ENCODE peak calls at places on chromosomes 2 and 18, in nine cellular contexts. One of them, this sample, is unnamed.

GRCh38 chr2:237431372-237431771 is 17.4 kb upstream of the COL6A3 start:
- DNase-seq in GM20000: no peak
- DNase-seq in left lobe of liver: no peak
- DNase-seq in AG08396: no peak
- DNase-seq in PC-9: no peak
- DNase-seq in amniotic stem cell: no peak
- DNase-seq in fibroblast of lung: peak
- DNase-seq in C1 segment of cervical spinal cord: no peak
- DNase-seq in left colon: no peak
- DNase-seq in this sample: no peak

GRCh38 chr18:13231151-13231550 is 12.6 kb downstream of the LDLRAD4 start:
- DNase-seq in amniotic stem cell: no peak
- DNase-seq in left colon: no peak
- DNase-seq in PC-9: no peak
- DNase-seq in C1 segment of cervical spinal cord: no peak
- DNase-seq in GM20000: no peak
- DNase-seq in left lobe of liver: no peak
- DNase-seq in AG08396: no peak
- DNase-seq in fibroblast of lung: no peak
- DNase-seq in this sample: no peak

GRCh38 chr2:70190086-70190412 is 770 bp downstream of the C2orf42 start:
- DNase-seq in GM20000: no peak
- DNase-seq in PC-9: no peak
- DNase-seq in left colon: peak
- DNase-seq in left lobe of liver: no peak
- DNase-seq in fibroblast of lung: no peak
- DNase-seq in C1 segment of cervical spinal cord: no peak
- DNase-seq in amniotic stem cell: no peak
- DNase-seq in AG08396: peak
- DNase-seq in this sample: no peak

GRCh38 chr18:78393463-78393862 is 586.2 kb upstream of the SALL3 start:
- DNase-seq in amniotic stem cell: no peak
- DNase-seq in PC-9: no peak
- DNase-seq in fibroblast of lung: no peak
- DNase-seq in GM20000: no peak
- DNase-seq in left lobe of liver: no peak
- DNase-seq in C1 segment of cervical spinal cord: no peak
- DNase-seq in AG08396: no peak
- DNase-seq in left colon: no peak
- DNase-seq in this sample: no peak

GRCh38 chr18:7616661-7617060 is 49.5 kb downstream of the PTPRM start:
- DNase-seq in PC-9: no peak
- DNase-seq in fibroblast of lung: no peak
- DNase-seq in AG08396: no peak
- DNase-seq in left colon: peak
- DNase-seq in left lobe of liver: peak
- DNase-seq in amniotic stem cell: no peak
- DNase-seq in C1 segment of cervical spinal cord: no peak
- DNase-seq in GM20000: no peak
- DNase-seq in this sample: no peak

GRCh38 chr18:42048150-42048549 is 93.1 kb downstream of the PIK3C3 start:
- DNase-seq in left colon: no peak
- DNase-seq in PC-9: peak
- DNase-seq in left lobe of liver: no peak
- DNase-seq in GM20000: no peak
- DNase-seq in fibroblast of lung: peak
- DNase-seq in AG08396: peak
- DNase-seq in C1 segment of cervical spinal cord: no peak
- DNase-seq in amniotic stem cell: peak
- DNase-seq in this sample: no peak

GRCh38 chr2:167944825-167945659 is 302.4 kb downstream of the STK39 start:
- DNase-seq in C1 segment of cervical spinal cord: no peak
- DNase-seq in amniotic stem cell: no peak
- DNase-seq in left colon: no peak
- DNase-seq in PC-9: no peak
- DNase-seq in AG08396: no peak
- DNase-seq in fibroblast of lung: no peak
- DNase-seq in GM20000: no peak
- DNase-seq in left lobe of liver: no peak
- DNase-seq in this sample: no peak

GRCh38 chr2:61016392-61017002 is 1.0 kb upstream of the PEX13 start:
- DNase-seq in AG08396: peak
- DNase-seq in GM20000: peak
- DNase-seq in amniotic stem cell: no peak
- DNase-seq in PC-9: peak
- DNase-seq in C1 segment of cervical spinal cord: no peak
- DNase-seq in fibroblast of lung: no peak
- DNase-seq in left lobe of liver: no peak
- DNase-seq in left colon: no peak
- DNase-seq in this sample: no peak

GRCh38 chr2:200376422-200377142 is 70.1 kb downstream of the SPATS2L start:
- DNase-seq in amniotic stem cell: no peak
- DNase-seq in AG08396: no peak
- DNase-seq in fibroblast of lung: no peak
- DNase-seq in left colon: peak
- DNase-seq in PC-9: peak
- DNase-seq in GM20000: no peak
- DNase-seq in C1 segment of cervical spinal cord: no peak
- DNase-seq in left lobe of liver: no peak
- DNase-seq in this sample: peak

GRCh38 chr2:50650398-50650810 is 381.5 kb downstream of the NRXN1 start:
- DNase-seq in left lobe of liver: no peak
- DNase-seq in C1 segment of cervical spinal cord: no peak
- DNase-seq in amniotic stem cell: no peak
- DNase-seq in left colon: no peak
- DNase-seq in PC-9: no peak
- DNase-seq in fibroblast of lung: no peak
- DNase-seq in AG08396: no peak
- DNase-seq in GM20000: no peak
- DNase-seq in this sample: no peak

GRCh38 chr2:218261424-218262273 is 834 bp downstream of the GPBAR1 start:
- DNase-seq in PC-9: no peak
- DNase-seq in amniotic stem cell: no peak
- DNase-seq in AG08396: no peak
- DNase-seq in C1 segment of cervical spinal cord: no peak
- DNase-seq in fibroblast of lung: no peak
- DNase-seq in left lobe of liver: no peak
- DNase-seq in left colon: no peak
- DNase-seq in GM20000: no peak
- DNase-seq in this sample: no peak

GRCh38 chr2:72917875-72918660 is 749 bp downstream of the EMX1 start:
- DNase-seq in AG08396: no peak
- DNase-seq in C1 segment of cervical spinal cord: no peak
- DNase-seq in PC-9: no peak
- DNase-seq in left colon: no peak
- DNase-seq in GM20000: peak
- DNase-seq in fibroblast of lung: no peak
- DNase-seq in left lobe of liver: no peak
- DNase-seq in amniotic stem cell: no peak
- DNase-seq in this sample: no peak

GRCh38 chr2:204794624-204795023 is 249.3 kb downstream of the PARD3B start:
- DNase-seq in PC-9: no peak
- DNase-seq in fibroblast of lung: peak
- DNase-seq in amniotic stem cell: no peak
- DNase-seq in AG08396: no peak
- DNase-seq in left lobe of liver: no peak
- DNase-seq in C1 segment of cervical spinal cord: no peak
- DNase-seq in left colon: no peak
- DNase-seq in GM20000: no peak
- DNase-seq in this sample: no peak

GRCh38 chr2:232438951-232439757 is 16.8 kb upstream of the ALPI start:
- DNase-seq in AG08396: no peak
- DNase-seq in GM20000: no peak
- DNase-seq in C1 segment of cervical spinal cord: no peak
- DNase-seq in amniotic stem cell: no peak
- DNase-seq in PC-9: no peak
- DNase-seq in left colon: no peak
- DNase-seq in left lobe of liver: no peak
- DNase-seq in fibroblast of lung: peak
- DNase-seq in this sample: no peak

GRCh38 chr2:144346229-144346628 is 173.7 kb downstream of the ZEB2 start:
- DNase-seq in C1 segment of cervical spinal cord: no peak
- DNase-seq in fibroblast of lung: no peak
- DNase-seq in left colon: no peak
- DNase-seq in AG08396: no peak
- DNase-seq in amniotic stem cell: no peak
- DNase-seq in GM20000: no peak
- DNase-seq in PC-9: no peak
- DNase-seq in left lobe of liver: no peak
- DNase-seq in this sample: no peak

GRCh38 chr2:241659150-241659739 is 21.8 kb downstream of the ATG4B start:
- DNase-seq in left colon: peak
- DNase-seq in fibroblast of lung: peak
- DNase-seq in amniotic stem cell: no peak
- DNase-seq in GM20000: no peak
- DNase-seq in PC-9: no peak
- DNase-seq in left lobe of liver: peak
- DNase-seq in AG08396: peak
- DNase-seq in C1 segment of cervical spinal cord: peak
- DNase-seq in this sample: no peak

GRCh38 chr18:69387181-69387580 is 13.5 kb upstream of the DOK6 start:
- DNase-seq in left colon: no peak
- DNase-seq in C1 segment of cervical spinal cord: no peak
- DNase-seq in left lobe of liver: no peak
- DNase-seq in GM20000: no peak
- DNase-seq in AG08396: no peak
- DNase-seq in amniotic stem cell: no peak
- DNase-seq in fibroblast of lung: no peak
- DNase-seq in PC-9: no peak
- DNase-seq in this sample: no peak

GRCh38 chr2:48607307-48608014 is 10.2 kb upstream of the GTF2A1L start:
- DNase-seq in amniotic stem cell: no peak
- DNase-seq in fibroblast of lung: peak
- DNase-seq in AG08396: no peak
- DNase-seq in left lobe of liver: no peak
- DNase-seq in left colon: no peak
- DNase-seq in GM20000: no peak
- DNase-seq in PC-9: no peak
- DNase-seq in C1 segment of cervical spinal cord: no peak
- DNase-seq in this sample: peak

GRCh38 chr2:28565033-28565432 is 69.2 kb downstream of the PLB1 start:
- DNase-seq in C1 segment of cervical spinal cord: no peak
- DNase-seq in GM20000: no peak
- DNase-seq in left colon: no peak
- DNase-seq in AG08396: no peak
- DNase-seq in PC-9: peak
- DNase-seq in fibroblast of lung: no peak
- DNase-seq in left lobe of liver: no peak
- DNase-seq in amniotic stem cell: no peak
- DNase-seq in this sample: no peak

GRCh38 chr2:235274010-235274409 is 219.8 kb upstream of the AGAP1 start:
- DNase-seq in fibroblast of lung: no peak
- DNase-seq in amniotic stem cell: no peak
- DNase-seq in left colon: no peak
- DNase-seq in GM20000: no peak
- DNase-seq in C1 segment of cervical spinal cord: no peak
- DNase-seq in PC-9: no peak
- DNase-seq in left lobe of liver: no peak
- DNase-seq in AG08396: no peak
- DNase-seq in this sample: no peak

GRCh38 chr2:46421361-46421760 is 58.0 kb upstream of the TMEM247 start:
- DNase-seq in GM20000: no peak
- DNase-seq in left lobe of liver: no peak
- DNase-seq in left colon: no peak
- DNase-seq in PC-9: no peak
- DNase-seq in amniotic stem cell: no peak
- DNase-seq in AG08396: no peak
- DNase-seq in fibroblast of lung: no peak
- DNase-seq in C1 segment of cervical spinal cord: no peak
- DNase-seq in this sample: no peak

GRCh38 chr2:26521054-26521912 is 43.4 kb upstream of the OTOF start:
- DNase-seq in left colon: peak
- DNase-seq in C1 segment of cervical spinal cord: no peak
- DNase-seq in left lobe of liver: no peak
- DNase-seq in PC-9: no peak
- DNase-seq in fibroblast of lung: no peak
- DNase-seq in GM20000: peak
- DNase-seq in AG08396: peak
- DNase-seq in amniotic stem cell: no peak
- DNase-seq in this sample: peak

GRCh38 chr2:105919191-105919811 is 174.6 kb downstream of the NCK2 start:
- DNase-seq in PC-9: peak
- DNase-seq in GM20000: no peak
- DNase-seq in C1 segment of cervical spinal cord: no peak
- DNase-seq in left lobe of liver: no peak
- DNase-seq in left colon: no peak
- DNase-seq in AG08396: no peak
- DNase-seq in fibroblast of lung: no peak
- DNase-seq in amniotic stem cell: no peak
- DNase-seq in this sample: peak

GRCh38 chr2:221135699-221136098 is 436.4 kb downstream of the EPHA4 start:
- DNase-seq in AG08396: no peak
- DNase-seq in C1 segment of cervical spinal cord: no peak
- DNase-seq in PC-9: no peak
- DNase-seq in amniotic stem cell: no peak
- DNase-seq in left lobe of liver: no peak
- DNase-seq in left colon: no peak
- DNase-seq in fibroblast of lung: no peak
- DNase-seq in GM20000: no peak
- DNase-seq in this sample: no peak

GRCh38 chr2:232296766-232297525 is 81.6 kb upstream of the ALPP start:
- DNase-seq in amniotic stem cell: no peak
- DNase-seq in GM20000: no peak
- DNase-seq in C1 segment of cervical spinal cord: no peak
- DNase-seq in AG08396: no peak
- DNase-seq in fibroblast of lung: no peak
- DNase-seq in left lobe of liver: no peak
- DNase-seq in left colon: no peak
- DNase-seq in PC-9: no peak
- DNase-seq in this sample: no peak

GRCh38 chr2:96882906-96883305 is 13.0 kb upstream of the SEMA4C start:
- DNase-seq in amniotic stem cell: no peak
- DNase-seq in C1 segment of cervical spinal cord: no peak
- DNase-seq in left lobe of liver: no peak
- DNase-seq in PC-9: no peak
- DNase-seq in left colon: no peak
- DNase-seq in AG08396: no peak
- DNase-seq in fibroblast of lung: no peak
- DNase-seq in GM20000: no peak
- DNase-seq in this sample: no peak

GRCh38 chr2:203340791-203341487 is 12.7 kb downstream of the ABI2 start:
- DNase-seq in GM20000: no peak
- DNase-seq in AG08396: peak
- DNase-seq in fibroblast of lung: peak
- DNase-seq in amniotic stem cell: peak
- DNase-seq in left colon: no peak
- DNase-seq in PC-9: peak
- DNase-seq in left lobe of liver: no peak
- DNase-seq in C1 segment of cervical spinal cord: no peak
- DNase-seq in this sample: no peak

GRCh38 chr2:42573256-42573655 is 4.8 kb downstream of the MTA3 start:
- DNase-seq in left lobe of liver: no peak
- DNase-seq in amniotic stem cell: no peak
- DNase-seq in GM20000: no peak
- DNase-seq in fibroblast of lung: no peak
- DNase-seq in PC-9: no peak
- DNase-seq in left colon: no peak
- DNase-seq in AG08396: no peak
- DNase-seq in C1 segment of cervical spinal cord: no peak
- DNase-seq in this sample: no peak

GRCh38 chr2:170276926-170277571 is 99.1 kb downstream of the MYO3B start:
- DNase-seq in C1 segment of cervical spinal cord: no peak
- DNase-seq in left colon: no peak
- DNase-seq in AG08396: no peak
- DNase-seq in GM20000: no peak
- DNase-seq in fibroblast of lung: no peak
- DNase-seq in left lobe of liver: no peak
- DNase-seq in PC-9: no peak
- DNase-seq in amniotic stem cell: no peak
- DNase-seq in this sample: no peak

GRCh38 chr2:127560929-127561275 is 25.4 kb downstream of the MYO7B start:
- DNase-seq in amniotic stem cell: no peak
- DNase-seq in left colon: no peak
- DNase-seq in C1 segment of cervical spinal cord: no peak
- DNase-seq in AG08396: no peak
- DNase-seq in GM20000: no peak
- DNase-seq in PC-9: peak
- DNase-seq in fibroblast of lung: peak
- DNase-seq in left lobe of liver: no peak
- DNase-seq in this sample: no peak

GRCh38 chr18:3983351-3983969 is 471.6 kb downstream of the DLGAP1 start:
- DNase-seq in C1 segment of cervical spinal cord: no peak
- DNase-seq in AG08396: peak
- DNase-seq in fibroblast of lung: peak
- DNase-seq in left colon: no peak
- DNase-seq in left lobe of liver: no peak
- DNase-seq in amniotic stem cell: no peak
- DNase-seq in GM20000: no peak
- DNase-seq in PC-9: no peak
- DNase-seq in this sample: no peak

This sample was measured in HCT116.